ENCODE peak calls at places on chromosome 22, in four cellular contexts. A is HEK293T; S is midbrain; D is naive thymus-derived CD8-positive, alpha-beta T cell. G is an unnamed sample.

GRCh38 chr22:44608606-44609226 is 93.3 kb upstream of the PRR5 start:
- DNase-seq in A (no peak), S (no peak), D (no peak), G (no peak)

GRCh38 chr22:46761539-46762237 is 762 bp upstream of the TBC1D22A start:
- DNase-seq in A (no peak), S (no peak), D (no peak), G (no peak)

GRCh38 chr22:44574581-44575343 is 76.7 kb upstream of the RTL6 start:
- DNase-seq in A (no peak), S (no peak), D (no peak), G (no peak)

GRCh38 chr22:43795320-43795719 is 16.8 kb downstream of the EFCAB6 start:
- DNase-seq in A (no peak), S (no peak), D (no peak), G (no peak)

GRCh38 chr22:20507253-20508066 is at the start of gene MED15:
- DNase-seq in A (peak), S (peak), D (peak), G (peak)

GRCh38 chr22:21734540-21735197 is 925 bp downstream of the YPEL1 start:
- DNase-seq in A (no peak), S (no peak), D (no peak), G (no peak)

GRCh38 chr22:45450931-45451651 is 37.6 kb downstream of the RIBC2 start:
- DNase-seq in A (no peak), S (no peak), D (no peak), G (no peak)

GRCh38 chr22:29574762-29575450 is 6.0 kb downstream of the NIPSNAP1 start:
- DNase-seq in A (no peak), S (no peak), D (no peak), G (no peak)

GRCh38 chr22:23404689-23405365 is 175.3 kb downstream of the IGLL1 start:
- DNase-seq in A (no peak), S (no peak), D (no peak), G (no peak)

GRCh38 chr22:41731609-41732008 is 32.3 kb downstream of the MEI1 start:
- DNase-seq in A (no peak), S (no peak), D (no peak), G (no peak)

GRCh38 chr22:19948057-19948760 is 6.6 kb upstream of the TXNRD2 start:
- DNase-seq in A (no peak), S (no peak), D (no peak), G (no peak)

GRCh38 chr22:28950567-28951411 is 67.4 kb downstream of the ZNRF3 start:
- DNase-seq in A (no peak), S (no peak), D (no peak), G (no peak)

GRCh38 chr22:40040927-40041326 is 46.2 kb downstream of the FAM83F start:
- DNase-seq in A (no peak), S (peak), D (no peak), G (peak)

GRCh38 chr22:45757068-45757467 is 85.4 kb downstream of the ATXN10 start:
- DNase-seq in A (peak), S (peak), D (no peak), G (no peak)

G was measured in AML-193.